ENCODE peak calls at places on chromosomes 5 and 9, in four cellular contexts. One of them, this sample, is unnamed.

GRCh38 chr5:174235226-174235992 is 189.9 kb downstream of the NSG2 start:
- DNase-seq in ovary: no peak
- DNase-seq in adrenal gland: no peak
- DNase-seq in fibroblast of mammary gland: peak
- DNase-seq in this sample: no peak

GRCh38 chr5:135578685-135579341 is at the start of gene CXCL14:
- DNase-seq in ovary: no peak
- DNase-seq in adrenal gland: peak
- DNase-seq in fibroblast of mammary gland: peak
- DNase-seq in this sample: peak

GRCh38 chr5:96687812-96688453 is 25.8 kb downstream of the CAST start:
- DNase-seq in ovary: no peak
- DNase-seq in adrenal gland: no peak
- DNase-seq in fibroblast of mammary gland: peak
- DNase-seq in this sample: peak

GRCh38 chr5:38720691-38721361 is 125.0 kb upstream of the OSMR start:
- DNase-seq in ovary: no peak
- DNase-seq in adrenal gland: no peak
- DNase-seq in fibroblast of mammary gland: no peak
- DNase-seq in this sample: no peak

GRCh38 chr9:94675008-94675841 is 35.9 kb upstream of the FBP1 start:
- DNase-seq in ovary: no peak
- DNase-seq in adrenal gland: no peak
- DNase-seq in fibroblast of mammary gland: peak
- DNase-seq in this sample: peak

GRCh38 chr9:131346559-131346958 is 47.3 kb upstream of the PRRC2B start:
- DNase-seq in ovary: no peak
- DNase-seq in adrenal gland: no peak
- DNase-seq in fibroblast of mammary gland: no peak
- DNase-seq in this sample: no peak

GRCh38 chr9:137788561-137789294 is 88.9 kb upstream of the CACNA1B start:
- DNase-seq in ovary: no peak
- DNase-seq in adrenal gland: no peak
- DNase-seq in fibroblast of mammary gland: no peak
- DNase-seq in this sample: no peak

GRCh38 chr9:119951090-119951489 is 581.9 kb upstream of the BRINP1 start:
- DNase-seq in ovary: no peak
- DNase-seq in adrenal gland: no peak
- DNase-seq in fibroblast of mammary gland: peak
- DNase-seq in this sample: no peak

GRCh38 chr9:136978865-136979544 is 1.7 kb downstream of the PTGDS start:
- DNase-seq in ovary: no peak
- DNase-seq in adrenal gland: no peak
- DNase-seq in fibroblast of mammary gland: no peak
- DNase-seq in this sample: no peak

GRCh38 chr5:33611882-33612281 is 171.1 kb downstream of the TARS1 start:
- DNase-seq in ovary: no peak
- DNase-seq in adrenal gland: no peak
- DNase-seq in fibroblast of mammary gland: peak
- DNase-seq in this sample: peak

GRCh38 chr9:114538241-114538640 is 33.0 kb upstream of the WHRN start:
- DNase-seq in ovary: no peak
- DNase-seq in adrenal gland: no peak
- DNase-seq in fibroblast of mammary gland: no peak
- DNase-seq in this sample: no peak

GRCh38 chr5:123125953-123126352 is 36.9 kb downstream of the PRDM6 start:
- DNase-seq in ovary: no peak
- DNase-seq in adrenal gland: no peak
- DNase-seq in fibroblast of mammary gland: peak
- DNase-seq in this sample: peak

GRCh38 chr9:113380869-113381378 is 4.1 kb upstream of the HDHD3 start:
- DNase-seq in ovary: no peak
- DNase-seq in adrenal gland: no peak
- DNase-seq in fibroblast of mammary gland: no peak
- DNase-seq in this sample: no peak

GRCh38 chr5:56851258-56851941 is 36.1 kb downstream of the MAP3K1 start:
- DNase-seq in ovary: no peak
- DNase-seq in adrenal gland: peak
- DNase-seq in fibroblast of mammary gland: peak
- DNase-seq in this sample: peak

GRCh38 chr5:78560456-78560855 is 88.1 kb downstream of the LHFPL2 start:
- DNase-seq in ovary: no peak
- DNase-seq in adrenal gland: no peak
- DNase-seq in fibroblast of mammary gland: no peak
- DNase-seq in this sample: no peak

GRCh38 chr9:116555102-116555501 is 132.0 kb upstream of the TRIM32 start:
- DNase-seq in ovary: peak
- DNase-seq in adrenal gland: no peak
- DNase-seq in fibroblast of mammary gland: no peak
- DNase-seq in this sample: no peak

GRCh38 chr5:5726401-5726800 is 303.9 kb downstream of the ICE1 start:
- DNase-seq in ovary: no peak
- DNase-seq in adrenal gland: no peak
- DNase-seq in fibroblast of mammary gland: no peak
- DNase-seq in this sample: no peak

GRCh38 chr5:9608093-9608492 is 22.1 kb downstream of the TAS2R1 start:
- DNase-seq in ovary: no peak
- DNase-seq in adrenal gland: no peak
- DNase-seq in fibroblast of mammary gland: no peak
- DNase-seq in this sample: no peak

GRCh38 chr9:113578877-113579269 is 115.3 kb downstream of the RGS3 start:
- DNase-seq in ovary: no peak
- DNase-seq in adrenal gland: peak
- DNase-seq in fibroblast of mammary gland: peak
- DNase-seq in this sample: peak

GRCh38 chr5:141826674-141827073 is 51.5 kb downstream of the PCDH1 start:
- DNase-seq in ovary: no peak
- DNase-seq in adrenal gland: no peak
- DNase-seq in fibroblast of mammary gland: no peak
- DNase-seq in this sample: no peak

GRCh38 chr5:176178789-176179188 is 59.4 kb upstream of the SIMC1 start:
- DNase-seq in ovary: no peak
- DNase-seq in adrenal gland: no peak
- DNase-seq in fibroblast of mammary gland: no peak
- DNase-seq in this sample: no peak

GRCh38 chr9:114317665-114318357 is 5.1 kb upstream of the ORM1 start:
- DNase-seq in ovary: peak
- DNase-seq in adrenal gland: peak
- DNase-seq in fibroblast of mammary gland: peak
- DNase-seq in this sample: peak

GRCh38 chr5:35990524-35990923 is 666 bp downstream of the UGT3A1 start:
- DNase-seq in ovary: no peak
- DNase-seq in adrenal gland: no peak
- DNase-seq in fibroblast of mammary gland: no peak
- DNase-seq in this sample: no peak

GRCh38 chr9:122383992-122384461 is 13.2 kb downstream of the PTGS1 start:
- DNase-seq in ovary: no peak
- DNase-seq in adrenal gland: no peak
- DNase-seq in fibroblast of mammary gland: peak
- DNase-seq in this sample: peak

GRCh38 chr5:134175874-134176522 is 752 bp downstream of the SKP1 start:
- DNase-seq in ovary: no peak
- DNase-seq in adrenal gland: peak
- DNase-seq in fibroblast of mammary gland: peak
- DNase-seq in this sample: peak

GRCh38 chr5:76393035-76393680 is 9.9 kb upstream of the IQGAP2 start:
- DNase-seq in ovary: no peak
- DNase-seq in adrenal gland: no peak
- DNase-seq in fibroblast of mammary gland: no peak
- DNase-seq in this sample: no peak

GRCh38 chr5:1551913-1552312 is 28.2 kb upstream of the LPCAT1 start:
- DNase-seq in ovary: no peak
- DNase-seq in adrenal gland: no peak
- DNase-seq in fibroblast of mammary gland: no peak
- DNase-seq in this sample: no peak

GRCh38 chr5:124263680-124264491 is 482.6 kb downstream of the ZNF608 start:
- DNase-seq in ovary: no peak
- DNase-seq in adrenal gland: no peak
- DNase-seq in fibroblast of mammary gland: no peak
- DNase-seq in this sample: peak

GRCh38 chr9:81465468-81466002 is 223.8 kb downstream of the TLE1 start:
- DNase-seq in ovary: no peak
- DNase-seq in adrenal gland: no peak
- DNase-seq in fibroblast of mammary gland: no peak
- DNase-seq in this sample: no peak

DNA sequence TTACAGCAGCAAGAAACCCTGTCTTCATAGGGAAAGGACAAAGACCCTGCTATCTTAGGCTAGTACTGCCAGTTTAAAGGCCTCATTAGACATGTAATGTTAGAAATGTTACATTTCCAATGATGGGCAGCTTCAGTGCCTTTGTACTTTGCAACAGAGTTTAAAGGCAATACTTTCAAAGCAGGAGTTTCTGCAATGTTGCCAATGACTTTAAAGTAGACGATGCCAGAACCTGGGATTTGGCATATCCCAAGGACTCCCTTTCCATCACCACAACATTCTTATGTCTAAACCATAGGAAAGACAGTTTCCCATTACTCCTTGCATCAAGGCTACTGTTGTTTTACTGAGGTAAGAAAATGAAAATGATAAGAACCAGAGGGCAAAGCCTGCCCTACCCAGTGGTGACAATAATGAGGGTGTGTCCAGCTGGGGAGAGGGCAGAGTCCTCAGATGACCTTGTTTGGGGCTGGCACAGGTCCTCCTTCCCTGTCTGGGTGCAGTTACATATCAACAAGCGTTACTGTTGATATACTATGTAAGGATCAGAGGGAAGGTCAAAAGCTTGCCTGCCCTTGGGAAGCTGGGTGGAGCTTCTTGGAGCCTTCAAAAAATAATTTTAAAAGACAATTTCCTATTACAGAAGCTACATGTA is 27.5 kb upstream of the MLANA start:
- DNase-seq in ovary: no peak
- DNase-seq in adrenal gland: no peak
- DNase-seq in fibroblast of mammary gland: no peak
- DNase-seq in this sample: no peak
- H3K4me3 ChIP-seq in ovary: no peak
- H3K4me3 ChIP-seq in adrenal gland: no peak
- H3K4me3 ChIP-seq in fibroblast of mammary gland: no peak
- H3K4me3 ChIP-seq in this sample: no peak

DNA sequence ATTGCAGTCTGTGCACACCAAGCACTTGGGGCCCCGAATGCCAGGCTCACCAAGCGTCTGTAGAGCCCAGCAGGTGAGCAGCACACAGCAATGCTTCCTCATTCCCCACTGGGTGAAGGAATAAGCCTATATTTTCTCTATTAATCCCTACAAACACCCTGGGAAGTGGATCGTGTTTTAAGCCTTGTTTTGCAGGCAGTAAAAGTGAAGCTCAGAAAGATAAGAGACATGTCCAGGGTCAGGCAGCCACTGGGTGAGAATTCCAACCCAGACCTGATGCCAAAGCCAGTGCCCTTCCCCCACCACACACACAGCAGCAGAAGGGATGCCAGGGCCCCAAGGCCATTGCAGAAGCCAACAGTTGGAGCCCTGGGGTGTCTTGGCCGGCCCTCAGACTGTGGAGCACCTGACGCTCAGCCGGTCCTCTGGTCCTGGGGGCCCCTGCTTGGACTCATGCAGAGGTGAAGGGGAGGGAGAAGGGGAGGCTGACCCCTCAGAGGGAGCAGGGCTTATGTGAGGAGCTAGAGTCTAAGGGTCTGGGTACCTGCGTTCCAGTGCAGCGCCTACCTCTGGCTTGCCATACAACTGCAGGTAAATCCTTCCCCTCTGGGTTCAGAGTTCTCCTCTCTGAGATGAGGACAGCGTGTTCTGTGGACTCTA is 26.3 kb upstream of the SYNPO start:
- DNase-seq in ovary: no peak
- DNase-seq in adrenal gland: peak
- DNase-seq in fibroblast of mammary gland: no peak
- DNase-seq in this sample: no peak
- TF ChIP-seq CTCF in ovary: no peak
- TF ChIP-seq CTCF in adrenal gland: peak
- TF ChIP-seq CTCF in fibroblast of mammary gland: no peak
- TF ChIP-seq CTCF in this sample: peak

DNA sequence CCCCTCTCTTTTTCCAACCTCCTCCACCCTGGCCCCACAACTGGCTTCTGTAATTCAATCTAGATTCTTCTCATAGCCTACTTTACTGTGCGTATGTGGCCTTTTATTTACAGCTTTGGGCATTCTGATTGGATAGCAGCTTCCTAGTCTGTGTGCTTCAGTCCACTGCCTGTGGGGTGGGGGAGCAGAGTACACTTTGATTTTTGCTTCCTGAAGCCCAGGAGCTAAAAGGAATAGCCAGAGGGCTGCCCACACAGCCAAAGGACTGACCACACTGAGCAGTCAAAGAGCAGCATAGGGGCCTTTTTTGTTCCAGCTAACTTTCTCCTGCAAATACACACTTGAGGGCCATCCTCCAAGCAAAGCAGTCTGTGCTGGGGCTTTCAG is 30.5 kb downstream of the RUSC2 start:
- DNase-seq in ovary: no peak
- DNase-seq in adrenal gland: no peak
- DNase-seq in fibroblast of mammary gland: no peak
- DNase-seq in this sample: peak
- H3K4me3 ChIP-seq in ovary: no peak
- H3K4me3 ChIP-seq in adrenal gland: no peak
- H3K4me3 ChIP-seq in fibroblast of mammary gland: no peak
- H3K4me3 ChIP-seq in this sample: no peak

GRCh38 chr9:84397822-84398221 is 57.3 kb upstream of the SLC28A3 start:
- DNase-seq in ovary: no peak
- DNase-seq in adrenal gland: no peak
- DNase-seq in fibroblast of mammary gland: peak
- DNase-seq in this sample: peak

GRCh38 chr9:84397151-84397728 is 56.7 kb upstream of the SLC28A3 start:
- DNase-seq in ovary: peak
- DNase-seq in adrenal gland: peak
- DNase-seq in fibroblast of mammary gland: peak
- DNase-seq in this sample: peak

GRCh38 chr9:84387821-84388220 is 47.3 kb upstream of the SLC28A3 start:
- DNase-seq in ovary: no peak
- DNase-seq in adrenal gland: no peak
- DNase-seq in fibroblast of mammary gland: no peak
- DNase-seq in this sample: no peak

GRCh38 chr9:84394036-84394435 is 53.5 kb upstream of the SLC28A3 start:
- DNase-seq in ovary: no peak
- DNase-seq in adrenal gland: no peak
- DNase-seq in fibroblast of mammary gland: no peak
- DNase-seq in this sample: no peak

DNA sequence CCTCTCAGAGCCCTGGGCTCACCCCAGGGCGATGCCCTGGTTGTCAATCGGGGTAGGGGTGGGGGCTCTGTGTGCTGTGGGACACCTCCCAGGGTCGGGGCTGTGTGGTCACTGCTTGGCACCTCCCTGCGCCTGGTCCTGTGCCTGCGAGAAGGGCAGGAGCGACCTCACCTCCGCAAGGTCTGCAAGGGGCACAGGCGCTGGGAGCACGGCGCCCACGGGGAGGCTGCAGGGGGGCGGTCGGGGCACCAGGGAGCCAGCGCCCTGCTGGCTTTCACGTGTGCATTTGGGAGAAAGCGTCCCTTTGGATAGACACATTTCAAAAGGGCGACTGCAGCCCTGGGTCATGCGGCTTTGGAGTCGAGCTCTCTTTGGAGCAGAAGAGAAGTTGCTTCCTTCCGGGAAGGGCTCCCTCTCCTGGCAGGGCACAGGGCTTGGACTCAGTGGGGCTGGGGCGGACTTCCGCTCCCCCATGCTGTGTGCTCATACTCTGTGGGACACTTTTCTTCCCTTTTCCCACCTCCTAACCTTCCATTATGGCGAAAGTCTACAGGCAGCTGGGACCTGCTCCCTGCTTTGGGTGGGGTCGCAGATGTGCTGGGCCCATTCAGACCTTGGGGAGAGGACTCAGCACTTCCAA is 52.8 kb upstream of the SLC28A3 start:
- DNase-seq in ovary: no peak
- DNase-seq in adrenal gland: no peak
- DNase-seq in fibroblast of mammary gland: no peak
- DNase-seq in this sample: no peak
- TF ChIP-seq CTCF in ovary: no peak
- TF ChIP-seq CTCF in adrenal gland: no peak
- TF ChIP-seq CTCF in fibroblast of mammary gland: no peak
- TF ChIP-seq CTCF in this sample: no peak

This sample was measured in fibroblast of pulmonary artery.